ENCODE peak calls at places on chromosomes 11 and 22, in seven cellular contexts. One of them, this sample, is unnamed.

GRCh38 chr22:45064313-45065268 is 54.8 kb upstream of the PHF21B start:
- DNase-seq in NCI-H345: no peak
- DNase-seq in immature natural killer cell: no peak
- DNase-seq in AG09319: no peak
- DNase-seq in NCI-H748 treated with DMSO at 0.1 percent for 48 hours: no peak
- DNase-seq in WTC11: no peak
- DNase-seq in ELF-1: no peak
- DNase-seq in this sample: no peak

GRCh38 chr22:31944700-31945477 is 554 bp downstream of the YWHAH start:
- DNase-seq in ELF-1: no peak
- DNase-seq in NCI-H345: peak
- DNase-seq in WTC11: peak
- DNase-seq in NCI-H748 treated with DMSO at 0.1 percent for 48 hours: no peak
- DNase-seq in immature natural killer cell: no peak
- DNase-seq in AG09319: no peak
- DNase-seq in this sample: no peak

GRCh38 chr11:76237914-76238313 is 31.6 kb upstream of the WNT11 start:
- DNase-seq in immature natural killer cell: no peak
- DNase-seq in WTC11: no peak
- DNase-seq in AG09319: no peak
- DNase-seq in NCI-H748 treated with DMSO at 0.1 percent for 48 hours: no peak
- DNase-seq in NCI-H345: no peak
- DNase-seq in ELF-1: peak
- DNase-seq in this sample: peak

GRCh38 chr11:1295086-1295485 is 14.3 kb downstream of the TOLLIP start:
- DNase-seq in immature natural killer cell: no peak
- DNase-seq in WTC11: no peak
- DNase-seq in ELF-1: no peak
- DNase-seq in AG09319: no peak
- DNase-seq in NCI-H345: no peak
- DNase-seq in NCI-H748 treated with DMSO at 0.1 percent for 48 hours: no peak
- DNase-seq in this sample: no peak

GRCh38 chr11:17760102-17761029 is 25.8 kb downstream of the KCNC1 start:
- DNase-seq in WTC11: peak
- DNase-seq in AG09319: peak
- DNase-seq in NCI-H345: peak
- DNase-seq in immature natural killer cell: no peak
- DNase-seq in NCI-H748 treated with DMSO at 0.1 percent for 48 hours: peak
- DNase-seq in ELF-1: peak
- DNase-seq in this sample: peak

GRCh38 chr11:36088234-36088975 is 144.5 kb downstream of the LDLRAD3 start:
- DNase-seq in NCI-H748 treated with DMSO at 0.1 percent for 48 hours: no peak
- DNase-seq in ELF-1: no peak
- DNase-seq in immature natural killer cell: no peak
- DNase-seq in AG09319: no peak
- DNase-seq in NCI-H345: no peak
- DNase-seq in WTC11: no peak
- DNase-seq in this sample: no peak

GRCh38 chr11:63670738-63671321 is 346 bp downstream of the ATL3 start:
- DNase-seq in AG09319: no peak
- DNase-seq in immature natural killer cell: peak
- DNase-seq in NCI-H748 treated with DMSO at 0.1 percent for 48 hours: peak
- DNase-seq in ELF-1: peak
- DNase-seq in NCI-H345: peak
- DNase-seq in WTC11: peak
- DNase-seq in this sample: peak

GRCh38 chr22:25092119-25092518 is 107.5 kb upstream of the CRYBB3 start:
- DNase-seq in immature natural killer cell: no peak
- DNase-seq in NCI-H748 treated with DMSO at 0.1 percent for 48 hours: no peak
- DNase-seq in AG09319: no peak
- DNase-seq in WTC11: no peak
- DNase-seq in NCI-H345: no peak
- DNase-seq in ELF-1: no peak
- DNase-seq in this sample: no peak

GRCh38 chr11:61870429-61871039 is 20.8 kb downstream of the FADS3 start:
- DNase-seq in AG09319: no peak
- DNase-seq in immature natural killer cell: no peak
- DNase-seq in NCI-H748 treated with DMSO at 0.1 percent for 48 hours: no peak
- DNase-seq in NCI-H345: no peak
- DNase-seq in WTC11: no peak
- DNase-seq in ELF-1: peak
- DNase-seq in this sample: no peak

GRCh38 chr11:133541331-133542095 is 9.2 kb upstream of the OPCML start:
- DNase-seq in NCI-H345: no peak
- DNase-seq in NCI-H748 treated with DMSO at 0.1 percent for 48 hours: no peak
- DNase-seq in ELF-1: peak
- DNase-seq in immature natural killer cell: no peak
- DNase-seq in AG09319: no peak
- DNase-seq in WTC11: peak
- DNase-seq in this sample: peak

GRCh38 chr11:61533401-61533800 is 24.9 kb downstream of the LRRC10B start:
- DNase-seq in WTC11: no peak
- DNase-seq in NCI-H345: peak
- DNase-seq in AG09319: no peak
- DNase-seq in immature natural killer cell: no peak
- DNase-seq in NCI-H748 treated with DMSO at 0.1 percent for 48 hours: peak
- DNase-seq in ELF-1: no peak
- DNase-seq in this sample: no peak

GRCh38 chr11:111698852-111699559 is 67.2 kb downstream of the PPP2R1B start:
- DNase-seq in ELF-1: no peak
- DNase-seq in WTC11: no peak
- DNase-seq in AG09319: no peak
- DNase-seq in NCI-H345: no peak
- DNase-seq in immature natural killer cell: no peak
- DNase-seq in NCI-H748 treated with DMSO at 0.1 percent for 48 hours: no peak
- DNase-seq in this sample: no peak

GRCh38 chr11:46659908-46660307 is 40.5 kb downstream of the ARHGAP1 start:
- DNase-seq in NCI-H748 treated with DMSO at 0.1 percent for 48 hours: no peak
- DNase-seq in ELF-1: no peak
- DNase-seq in NCI-H345: no peak
- DNase-seq in AG09319: peak
- DNase-seq in immature natural killer cell: no peak
- DNase-seq in WTC11: no peak
- DNase-seq in this sample: no peak

GRCh38 chr11:4466168-4466891 is 16.1 kb upstream of the OR52K1 start:
- DNase-seq in immature natural killer cell: no peak
- DNase-seq in ELF-1: peak
- DNase-seq in NCI-H345: no peak
- DNase-seq in AG09319: no peak
- DNase-seq in NCI-H748 treated with DMSO at 0.1 percent for 48 hours: no peak
- DNase-seq in WTC11: peak
- DNase-seq in this sample: peak

GRCh38 chr11:69088676-69089146 is 40.0 kb downstream of the TPCN2 start:
- DNase-seq in ELF-1: peak
- DNase-seq in WTC11: peak
- DNase-seq in NCI-H345: peak
- DNase-seq in AG09319: peak
- DNase-seq in NCI-H748 treated with DMSO at 0.1 percent for 48 hours: peak
- DNase-seq in immature natural killer cell: peak
- DNase-seq in this sample: peak

GRCh38 chr22:33650244-33650643 is 270.0 kb downstream of the LARGE1 start:
- DNase-seq in NCI-H748 treated with DMSO at 0.1 percent for 48 hours: no peak
- DNase-seq in NCI-H345: no peak
- DNase-seq in WTC11: no peak
- DNase-seq in ELF-1: no peak
- DNase-seq in AG09319: no peak
- DNase-seq in immature natural killer cell: no peak
- DNase-seq in this sample: no peak

GRCh38 chr22:23906641-23907040 is 12.5 kb downstream of the MIF start:
- DNase-seq in AG09319: no peak
- DNase-seq in NCI-H748 treated with DMSO at 0.1 percent for 48 hours: no peak
- DNase-seq in NCI-H345: no peak
- DNase-seq in ELF-1: no peak
- DNase-seq in immature natural killer cell: no peak
- DNase-seq in WTC11: no peak
- DNase-seq in this sample: no peak

GRCh38 chr11:114783805-114784204 is 105.5 kb downstream of the NXPE2 start:
- DNase-seq in ELF-1: no peak
- DNase-seq in immature natural killer cell: no peak
- DNase-seq in NCI-H748 treated with DMSO at 0.1 percent for 48 hours: no peak
- DNase-seq in AG09319: no peak
- DNase-seq in WTC11: no peak
- DNase-seq in NCI-H345: no peak
- DNase-seq in this sample: no peak

GRCh38 chr22:24429411-24430365 is 2.3 kb downstream of the ADORA2A start:
- DNase-seq in AG09319: no peak
- DNase-seq in NCI-H345: no peak
- DNase-seq in ELF-1: peak
- DNase-seq in WTC11: no peak
- DNase-seq in immature natural killer cell: no peak
- DNase-seq in NCI-H748 treated with DMSO at 0.1 percent for 48 hours: no peak
- DNase-seq in this sample: peak

GRCh38 chr11:64611961-64612646 is 21.1 kb downstream of the SLC22A12 start:
- DNase-seq in AG09319: no peak
- DNase-seq in NCI-H345: no peak
- DNase-seq in ELF-1: no peak
- DNase-seq in NCI-H748 treated with DMSO at 0.1 percent for 48 hours: no peak
- DNase-seq in immature natural killer cell: no peak
- DNase-seq in WTC11: no peak
- DNase-seq in this sample: no peak

GRCh38 chr22:22786301-22787115 is 101.1 kb upstream of the IGLL5 start:
- DNase-seq in WTC11: no peak
- DNase-seq in immature natural killer cell: no peak
- DNase-seq in NCI-H345: peak
- DNase-seq in ELF-1: no peak
- DNase-seq in AG09319: no peak
- DNase-seq in NCI-H748 treated with DMSO at 0.1 percent for 48 hours: peak
- DNase-seq in this sample: no peak

GRCh38 chr22:27810566-27810965 is 9.0 kb upstream of the MN1 start:
- DNase-seq in ELF-1: peak
- DNase-seq in NCI-H345: peak
- DNase-seq in NCI-H748 treated with DMSO at 0.1 percent for 48 hours: no peak
- DNase-seq in WTC11: no peak
- DNase-seq in AG09319: peak
- DNase-seq in immature natural killer cell: no peak
- DNase-seq in this sample: no peak

GRCh38 chr22:41296826-41297667 is 4.3 kb upstream of the ZC3H7B start:
- DNase-seq in immature natural killer cell: no peak
- DNase-seq in NCI-H345: no peak
- DNase-seq in WTC11: no peak
- DNase-seq in NCI-H748 treated with DMSO at 0.1 percent for 48 hours: no peak
- DNase-seq in ELF-1: no peak
- DNase-seq in AG09319: no peak
- DNase-seq in this sample: no peak

GRCh38 chr11:4076774-4077173 is 17.8 kb upstream of the RRM1 start:
- DNase-seq in NCI-H748 treated with DMSO at 0.1 percent for 48 hours: no peak
- DNase-seq in WTC11: no peak
- DNase-seq in AG09319: no peak
- DNase-seq in ELF-1: no peak
- DNase-seq in NCI-H345: no peak
- DNase-seq in immature natural killer cell: no peak
- DNase-seq in this sample: no peak

GRCh38 chr22:40247976-40248375 is 70.3 kb downstream of the TNRC6B start:
- DNase-seq in NCI-H748 treated with DMSO at 0.1 percent for 48 hours: no peak
- DNase-seq in NCI-H345: no peak
- DNase-seq in WTC11: no peak
- DNase-seq in ELF-1: no peak
- DNase-seq in AG09319: no peak
- DNase-seq in immature natural killer cell: peak
- DNase-seq in this sample: no peak

GRCh38 chr11:122661182-122661945 is 5.8 kb downstream of the UBASH3B start:
- DNase-seq in NCI-H345: peak
- DNase-seq in WTC11: no peak
- DNase-seq in ELF-1: peak
- DNase-seq in NCI-H748 treated with DMSO at 0.1 percent for 48 hours: no peak
- DNase-seq in immature natural killer cell: no peak
- DNase-seq in AG09319: peak
- DNase-seq in this sample: no peak

GRCh38 chr11:120718171-120718570 is 206.6 kb downstream of the GRIK4 start:
- DNase-seq in NCI-H345: no peak
- DNase-seq in WTC11: no peak
- DNase-seq in NCI-H748 treated with DMSO at 0.1 percent for 48 hours: no peak
- DNase-seq in immature natural killer cell: no peak
- DNase-seq in ELF-1: no peak
- DNase-seq in AG09319: no peak
- DNase-seq in this sample: no peak

GRCh38 chr11:119316729-119317591 is at the start of gene MCAM:
- DNase-seq in ELF-1: peak
- DNase-seq in WTC11: peak
- DNase-seq in AG09319: no peak
- DNase-seq in NCI-H748 treated with DMSO at 0.1 percent for 48 hours: no peak
- DNase-seq in immature natural killer cell: no peak
- DNase-seq in NCI-H345: peak
- DNase-seq in this sample: peak

GRCh38 chr11:68148882-68149281 is 27.7 kb upstream of the CHKA start:
- DNase-seq in WTC11: no peak
- DNase-seq in NCI-H345: no peak
- DNase-seq in NCI-H748 treated with DMSO at 0.1 percent for 48 hours: no peak
- DNase-seq in immature natural killer cell: no peak
- DNase-seq in ELF-1: no peak
- DNase-seq in AG09319: no peak
- DNase-seq in this sample: no peak

GRCh38 chr11:7793233-7793632 is 3.5 kb downstream of the OR5P2 start:
- DNase-seq in AG09319: no peak
- DNase-seq in ELF-1: no peak
- DNase-seq in NCI-H748 treated with DMSO at 0.1 percent for 48 hours: no peak
- DNase-seq in NCI-H345: no peak
- DNase-seq in immature natural killer cell: no peak
- DNase-seq in WTC11: no peak
- DNase-seq in this sample: no peak

GRCh38 chr22:46374663-46375474 is 39.4 kb downstream of the TRMU start:
- DNase-seq in NCI-H345: no peak
- DNase-seq in WTC11: no peak
- DNase-seq in ELF-1: no peak
- DNase-seq in immature natural killer cell: no peak
- DNase-seq in NCI-H748 treated with DMSO at 0.1 percent for 48 hours: no peak
- DNase-seq in AG09319: no peak
- DNase-seq in this sample: no peak

GRCh38 chr22:43110927-43111623 is 525 bp downstream of the BIK start:
- DNase-seq in NCI-H345: peak
- DNase-seq in WTC11: peak
- DNase-seq in NCI-H748 treated with DMSO at 0.1 percent for 48 hours: no peak
- DNase-seq in immature natural killer cell: peak
- DNase-seq in ELF-1: peak
- DNase-seq in AG09319: no peak
- DNase-seq in this sample: no peak

GRCh38 chr11:44345781-44346180 is 35.8 kb upstream of the ALX4 start:
- DNase-seq in immature natural killer cell: no peak
- DNase-seq in NCI-H748 treated with DMSO at 0.1 percent for 48 hours: no peak
- DNase-seq in ELF-1: no peak
- DNase-seq in WTC11: no peak
- DNase-seq in NCI-H345: no peak
- DNase-seq in AG09319: no peak
- DNase-seq in this sample: no peak

GRCh38 chr22:36922752-36923457 is 9.5 kb downstream of the CSF2RB start:
- DNase-seq in immature natural killer cell: no peak
- DNase-seq in AG09319: no peak
- DNase-seq in WTC11: no peak
- DNase-seq in NCI-H345: no peak
- DNase-seq in ELF-1: no peak
- DNase-seq in NCI-H748 treated with DMSO at 0.1 percent for 48 hours: no peak
- DNase-seq in this sample: no peak

GRCh38 chr11:124143034-124143433 is 27.8 kb downstream of the VWA5A start:
- DNase-seq in AG09319: no peak
- DNase-seq in ELF-1: no peak
- DNase-seq in NCI-H748 treated with DMSO at 0.1 percent for 48 hours: no peak
- DNase-seq in NCI-H345: no peak
- DNase-seq in WTC11: no peak
- DNase-seq in immature natural killer cell: no peak
- DNase-seq in this sample: no peak

GRCh38 chr11:97667057-97667456 is 1277.2 kb downstream of the JRKL start:
- DNase-seq in NCI-H345: no peak
- DNase-seq in immature natural killer cell: no peak
- DNase-seq in ELF-1: no peak
- DNase-seq in WTC11: no peak
- DNase-seq in NCI-H748 treated with DMSO at 0.1 percent for 48 hours: no peak
- DNase-seq in AG09319: no peak
- DNase-seq in this sample: no peak